ENCODE peak calls at places on chromosomes 4 and X, in five cellular contexts. N, D, R, H and M are unnamed samples. For H3K9me3, the result is how much of the 10 kb centered on the place peaks cover.

GRCh38 chrX:124641737-124642491 is 295.6 kb downstream of the SH2D1A start:
- DNase-seq in R (no peak), H (no peak), N (no peak), D (no peak), M (no peak)

GRCh38 chrX:113962338-113962737 is 621.5 kb upstream of the HTR2C start:
- DNase-seq in R (no peak), N (no peak), H (no peak), D (no peak), M (no peak)

GRCh38 chr4:39032218-39033085 is at the start of gene TMEM156:
- DNase-seq in R (no peak), H (peak), D (no peak), N (no peak), M (no peak)

GRCh38 chrX:111168314-111168713 is 72.3 kb downstream of the PAK3 start:
- DNase-seq in N (no peak), R (no peak), D (no peak), H (peak), M (no peak)

GRCh38 chr4:4603592-4603991 is 61.7 kb upstream of the STX18 start:
- DNase-seq in R (no peak), D (no peak), H (no peak), N (no peak), M (no peak)

GRCh38 chr4:128288689-128289106 is 1.1 kb upstream of the PGRMC2 start:
- DNase-seq in D (no peak), R (no peak), H (peak), N (no peak), M (no peak)

GRCh38 chrX:46628406-46629371 is 55.1 kb downstream of the CHST7 start:
- DNase-seq in R (peak), D (peak), N (no peak), H (no peak), M (peak)

GRCh38 chr4:108148316-108148715 is 20.4 kb downstream of the LEF1 start:
- DNase-seq in H (no peak), N (no peak), R (no peak), D (no peak), M (no peak)

GRCh38 chr4:8066336-8066931 is 92.2 kb downstream of the ABLIM2 start:
- DNase-seq in N (no peak), D (no peak), R (no peak), H (no peak), M (no peak)

GRCh38 chr4:53924333-53925049 is 139.9 kb downstream of the CHIC2 start:
- DNase-seq in H (no peak), N (no peak), R (no peak), D (no peak), M (no peak)

GRCh38 chr4:52606766-52607165 is 52.3 kb downstream of the USP46 start:
- DNase-seq in R (no peak), H (no peak), N (no peak), D (no peak), M (no peak)

GRCh38 chrX:120144178-120144844 is 14.1 kb upstream of the RHOXF2 start:
- DNase-seq in R (no peak), N (no peak), D (no peak), H (no peak), M (no peak)

GRCh38 chr4:185343726-185344581 is 51.8 kb downstream of the LRP2BP start:
- DNase-seq in D (no peak), N (no peak), R (no peak), H (no peak), M (no peak)

GRCh38 chr4:169136796-169137554 is 126.9 kb upstream of the CBR4 start:
- DNase-seq in D (no peak), H (no peak), R (no peak), N (no peak), M (no peak)

GRCh38 chr4:68773699-68774098 is 42.1 kb upstream of the UGT2B10 start:
- DNase-seq in N (no peak), D (no peak), H (no peak), R (no peak), M (no peak)

GRCh38 chr4:153542835-153543234 is 76.7 kb downstream of the TMEM131L start:
- DNase-seq in D (no peak), H (no peak), N (no peak), R (no peak), M (no peak)

GRCh38 chr4:84401669-84402068 is 97.4 kb downstream of the NKX6-1 start:
- DNase-seq in D (no peak), R (peak), N (no peak), H (peak), M (no peak)

GRCh38 chr4:165016971-165017370 is 14.8 kb upstream of the TRIM60 start:
- DNase-seq in H (peak), R (no peak), N (no peak), D (no peak), M (no peak)

GRCh38 chrX:152865232-152865920 is 32.5 kb upstream of the ZNF185 start:
- DNase-seq in D (no peak), N (no peak), H (no peak), R (no peak), M (no peak)

GRCh38 chrX:134377537-134377936 is 82.4 kb upstream of the HPRT1 start:
- DNase-seq in D (no peak), H (peak), R (peak), N (no peak), M (no peak)

GRCh38 chr4:162582180-162582579 is 418.4 kb upstream of the FSTL5 start:
- DNase-seq in R (no peak), N (no peak), H (no peak), D (no peak), M (no peak)

GRCh38 chrX:16957751-16958150 is 11.3 kb downstream of the REPS2 start:
- DNase-seq in H (no peak), R (no peak), D (no peak), N (no peak), M (no peak)

GRCh38 chr4:86974481-86975050 is 39.8 kb downstream of the AFF1 start:
- DNase-seq in H (no peak), D (no peak), N (no peak), R (no peak), M (no peak)

DNA sequence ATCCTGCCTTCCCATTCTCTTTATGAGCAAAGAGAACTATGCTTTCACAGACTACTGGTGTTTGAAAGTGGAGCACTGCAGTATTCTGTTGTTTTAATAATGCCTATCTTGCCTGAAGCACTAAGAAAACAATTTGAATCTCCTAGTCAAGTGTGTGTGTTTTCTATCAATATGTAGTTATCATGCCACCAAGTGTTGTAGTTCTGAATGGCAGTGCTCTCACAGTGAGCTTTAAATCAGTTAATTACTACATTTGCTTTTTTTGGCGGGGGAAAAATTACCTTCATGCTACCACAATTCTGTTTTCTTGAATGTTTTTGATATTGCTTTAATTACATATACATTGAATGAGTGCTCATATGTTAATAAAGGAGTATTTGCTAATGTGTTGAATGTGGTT is 143.6 kb upstream of the FAM47A start:
- DNase-seq in H (no peak), D (no peak), R (no peak), N (no peak), M (no peak)
- TF ChIP-seq CTCF in H (no peak), D (no peak), R (no peak), N (no peak), M (no peak)

DNA sequence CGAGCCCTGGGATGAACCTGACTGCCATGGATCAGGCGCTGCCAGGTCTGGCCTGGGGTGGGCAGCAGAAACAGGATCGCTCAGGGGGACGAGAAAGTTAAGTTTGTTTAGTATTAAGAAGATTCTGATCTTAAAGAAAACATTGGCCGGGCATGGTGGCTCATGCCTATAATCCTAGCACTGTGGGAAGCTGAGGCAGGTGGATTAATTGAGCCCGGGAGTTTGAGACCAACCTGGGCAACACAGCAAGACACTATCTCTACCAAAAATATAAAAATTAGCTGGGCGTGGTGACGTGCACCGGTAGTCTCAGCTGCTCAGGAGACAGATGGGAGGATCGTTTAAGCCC is 696 bp upstream of the FLNA start:
- DNase-seq in H (no peak), R (no peak), N (no peak), D (no peak), M (no peak)
- H3K9me3 ChIP-seq in H (under half), R (under half), N (under half), D (under half), M (under half)

GRCh38 chr4:151796106-151796505 is 35.3 kb upstream of the GATB start:
- DNase-seq in D (no peak), R (no peak), H (no peak), N (no peak), M (no peak)

GRCh38 chr4:151797853-151798252 is 37.0 kb upstream of the GATB start:
- DNase-seq in H (no peak), R (no peak), D (no peak), N (no peak), M (no peak)

GRCh38 chr4:151797131-151797530 is 36.3 kb upstream of the GATB start:
- DNase-seq in H (peak), N (no peak), D (no peak), R (no peak), M (no peak)

GRCh38 chr4:151792525-151792924 is 31.7 kb upstream of the GATB start:
- DNase-seq in D (no peak), H (no peak), R (no peak), N (no peak), M (no peak)

GRCh38 chr4:151792995-151793394 is 32.2 kb upstream of the GATB start:
- DNase-seq in D (no peak), H (no peak), N (no peak), R (no peak), M (no peak)
- H3K4me3 ChIP-seq in D (no peak), H (no peak), N (no peak), R (no peak), M (no peak)

GRCh38 chr4:926538-926937 is 5.6 kb downstream of the GAK start:
- DNase-seq in D (no peak), R (peak), N (no peak), H (peak), M (peak)
- TF ChIP-seq CTCF in D (no peak), R (peak), N (no peak), H (peak), M (peak)